ENCODE peak calls at places on chromosomes 4 and X, in four cellular contexts. One of them, this sample, is unnamed.

GRCh38 chr4:87880106-87880505 is 47.3 kb downstream of the MEPE start:
- DNase-seq in ovary: no peak
- DNase-seq in H1: no peak
- DNase-seq in stomach: no peak
- DNase-seq in this sample: no peak

GRCh38 chrX:44795945-44796450 is 47.8 kb upstream of the DUSP21 start:
- DNase-seq in H1: no peak
- DNase-seq in stomach: no peak
- DNase-seq in ovary: no peak
- DNase-seq in this sample: no peak

GRCh38 chrX:107978707-107979307 is 3.4 kb downstream of the TEX13B start:
- DNase-seq in ovary: no peak
- DNase-seq in stomach: no peak
- DNase-seq in H1: no peak
- DNase-seq in this sample: no peak

GRCh38 chr4:67809502-67809901 is 55.3 kb upstream of the GNRHR start:
- DNase-seq in H1: no peak
- DNase-seq in stomach: no peak
- DNase-seq in ovary: no peak
- DNase-seq in this sample: no peak

GRCh38 chrX:55041514-55041913 is 10.7 kb upstream of the ALAS2 start:
- DNase-seq in H1: no peak
- DNase-seq in ovary: no peak
- DNase-seq in stomach: no peak
- DNase-seq in this sample: no peak

GRCh38 chrX:154132366-154132765 is 11.7 kb upstream of the OPN1LW start:
- DNase-seq in ovary: no peak
- DNase-seq in H1: no peak
- DNase-seq in stomach: no peak
- DNase-seq in this sample: no peak

GRCh38 chrX:87732133-87732532 is 214.5 kb downstream of the KLHL4 start:
- DNase-seq in ovary: no peak
- DNase-seq in stomach: no peak
- DNase-seq in H1: no peak
- DNase-seq in this sample: no peak

GRCh38 chr4:136395212-136395722 is 1137.0 kb downstream of the PCDH18 start:
- DNase-seq in ovary: no peak
- DNase-seq in H1: no peak
- DNase-seq in stomach: no peak
- DNase-seq in this sample: no peak

GRCh38 chrX:64204701-64205440 is 637 bp downstream of the AMER1 start:
- DNase-seq in H1: peak
- DNase-seq in stomach: peak
- DNase-seq in ovary: peak
- DNase-seq in this sample: peak

GRCh38 chrX:13295841-13296240 is 24.0 kb downstream of the ATXN3L start:
- DNase-seq in H1: no peak
- DNase-seq in stomach: no peak
- DNase-seq in ovary: no peak
- DNase-seq in this sample: no peak

GRCh38 chrX:71994601-71995000 is 84.0 kb downstream of the NHSL2 start:
- DNase-seq in H1: no peak
- DNase-seq in stomach: no peak
- DNase-seq in ovary: no peak
- DNase-seq in this sample: no peak

GRCh38 chrX:78964598-78964997 is 19.4 kb downstream of the P2RY10 start:
- DNase-seq in ovary: no peak
- DNase-seq in stomach: no peak
- DNase-seq in H1: no peak
- DNase-seq in this sample: no peak

GRCh38 chr4:101967697-101968346 is 177.3 kb downstream of the BANK1 start:
- DNase-seq in stomach: no peak
- DNase-seq in ovary: no peak
- DNase-seq in H1: no peak
- DNase-seq in this sample: no peak

GRCh38 chr4:7310441-7310840 is 118.1 kb downstream of the SORCS2 start:
- DNase-seq in H1: no peak
- DNase-seq in stomach: no peak
- DNase-seq in ovary: no peak
- DNase-seq in this sample: no peak

GRCh38 chrX:14015941-14016340 is 13.8 kb downstream of the GEMIN8 start:
- DNase-seq in H1: no peak
- DNase-seq in ovary: no peak
- DNase-seq in stomach: no peak
- DNase-seq in this sample: no peak

GRCh38 chrX:103376118-103376978 is at the start of gene BEX3:
- DNase-seq in ovary: peak
- DNase-seq in stomach: peak
- DNase-seq in H1: peak
- DNase-seq in this sample: peak

DNA sequence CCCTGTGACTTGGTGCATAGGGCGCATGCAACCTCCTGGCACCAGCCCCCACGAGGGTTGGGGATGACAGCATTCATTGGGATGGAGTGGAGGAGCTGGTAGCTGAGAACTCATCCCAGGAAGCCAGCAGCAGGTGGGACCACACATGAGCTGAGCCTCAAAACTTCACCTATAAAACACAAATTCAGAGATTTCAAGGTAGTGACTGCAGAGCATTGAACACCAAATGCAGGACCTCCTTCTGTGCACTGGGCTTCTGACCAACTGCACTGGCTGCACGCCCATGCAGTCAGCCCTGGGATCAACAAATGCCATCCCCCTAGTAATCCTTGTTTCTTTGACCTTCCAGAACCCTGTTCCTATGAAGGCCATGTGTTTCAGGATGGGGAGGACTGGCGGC is 197.8 kb downstream of the FRAS1 start:
- DNase-seq in H1: no peak
- DNase-seq in ovary: no peak
- DNase-seq in stomach: no peak
- DNase-seq in this sample: no peak
- TF ChIP-seq POLR2A in H1: no peak
- TF ChIP-seq POLR2A in ovary: no peak
- TF ChIP-seq POLR2A in stomach: no peak
- TF ChIP-seq POLR2A in this sample: no peak

GRCh38 chr4:107991945-107992625 is 2.4 kb downstream of the HADH start:
- DNase-seq in stomach: no peak
- DNase-seq in H1: no peak
- DNase-seq in ovary: no peak
- DNase-seq in this sample: no peak
- TF ChIP-seq EP300 in stomach: no peak
- TF ChIP-seq EP300 in H1: no peak
- TF ChIP-seq EP300 in ovary: no peak
- TF ChIP-seq EP300 in this sample: no peak

GRCh38 chr4:35559559-35560365 is 684.6 kb downstream of the ARAP2 start:
- DNase-seq in ovary: no peak
- DNase-seq in stomach: no peak
- DNase-seq in H1: no peak
- DNase-seq in this sample: no peak
- TF ChIP-seq POLR2A in ovary: no peak
- TF ChIP-seq POLR2A in stomach: no peak
- TF ChIP-seq POLR2A in H1: no peak
- TF ChIP-seq POLR2A in this sample: no peak

GRCh38 chr4:65658117-65658516 is 12.2 kb downstream of the EPHA5 start:
- DNase-seq in stomach: no peak
- DNase-seq in ovary: no peak
- DNase-seq in H1: no peak
- DNase-seq in this sample: no peak
- TF ChIP-seq EP300 in stomach: no peak
- TF ChIP-seq EP300 in ovary: no peak
- TF ChIP-seq EP300 in H1: no peak
- TF ChIP-seq EP300 in this sample: no peak

GRCh38 chrX:118976599-118977340 is 2.4 kb downstream of the LONRF3 start:
- DNase-seq in ovary: peak
- DNase-seq in H1: no peak
- DNase-seq in stomach: peak
- DNase-seq in this sample: peak

GRCh38 chrX:118977424-118977823 is 3.0 kb downstream of the LONRF3 start:
- DNase-seq in ovary: no peak
- DNase-seq in H1: no peak
- DNase-seq in stomach: no peak
- DNase-seq in this sample: no peak

GRCh38 chrX:118974908-118975671 is 672 bp downstream of the LONRF3 start:
- DNase-seq in stomach: peak
- DNase-seq in ovary: peak
- DNase-seq in H1: no peak
- DNase-seq in this sample: peak

GRCh38 chrX:118974088-118974907 is at the start of gene LONRF3:
- DNase-seq in stomach: peak
- DNase-seq in ovary: peak
- DNase-seq in H1: no peak
- DNase-seq in this sample: peak

DNA sequence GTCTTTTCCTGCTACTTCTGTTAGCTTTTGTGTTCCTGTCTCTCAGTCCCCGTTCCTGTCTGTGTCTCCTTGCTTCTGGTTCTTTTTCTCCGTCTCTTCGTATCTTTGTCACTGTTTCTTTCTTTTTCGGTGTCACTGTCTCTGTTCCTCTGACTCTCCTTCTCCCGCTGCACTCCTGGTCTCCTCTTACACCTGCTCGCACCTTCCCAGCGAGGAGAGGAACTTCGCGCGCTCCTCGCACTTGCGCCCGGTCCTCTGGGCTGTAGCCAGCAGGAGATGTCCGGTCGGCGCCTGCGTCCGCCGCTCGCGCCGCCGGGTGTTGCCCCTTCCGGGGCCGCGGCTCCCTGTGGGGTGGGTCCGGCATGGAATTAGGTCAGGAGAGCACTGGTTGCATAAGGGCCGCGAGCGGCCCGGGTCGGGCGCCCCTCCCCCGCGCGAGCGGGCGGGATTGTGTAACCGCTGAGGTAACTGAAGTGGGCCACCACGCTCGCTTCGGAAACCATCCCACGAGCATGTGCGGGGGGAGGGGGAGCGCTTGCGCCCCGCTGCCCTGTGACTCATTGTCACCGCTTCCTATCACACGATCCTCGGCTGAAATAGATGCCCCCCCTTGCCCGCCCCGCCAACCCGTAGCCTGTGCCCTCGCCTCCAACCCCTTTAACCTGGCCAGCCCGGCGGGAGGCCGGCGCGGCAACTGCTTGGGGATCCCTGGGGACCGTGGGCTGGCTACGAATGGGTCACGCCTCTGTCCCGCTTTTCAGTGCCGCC is 1.6 kb downstream of the LONRF3 start:
- DNase-seq in stomach: peak
- DNase-seq in H1: no peak
- DNase-seq in ovary: peak
- DNase-seq in this sample: peak
- TF ChIP-seq POLR2A in stomach: no peak
- TF ChIP-seq POLR2A in H1: no peak
- TF ChIP-seq POLR2A in ovary: peak
- TF ChIP-seq POLR2A in this sample: no peak

GRCh38 chr4:1194028-1194900 is 21.9 kb upstream of the SPON2 start:
- DNase-seq in stomach: peak
- DNase-seq in H1: peak
- DNase-seq in ovary: peak
- DNase-seq in this sample: peak
- TF ChIP-seq EP300 in stomach: no peak
- TF ChIP-seq EP300 in H1: no peak
- TF ChIP-seq EP300 in ovary: no peak
- TF ChIP-seq EP300 in this sample: no peak